ENCODE peak calls at places on chromosomes 16 and 17, in nine cellular contexts. One of them, this sample, is unnamed.

GRCh38 chr16:21622545-21622944 is 23.2 kb downstream of the METTL9 start:
- DNase-seq in GM23248: no peak
- DNase-seq in Calu3: no peak
- DNase-seq in hepatocyte: no peak
- DNase-seq in iPS DF 19.7: no peak
- DNase-seq in right cardiac atrium: no peak
- DNase-seq in PC-3: no peak
- DNase-seq in spleen: no peak
- DNase-seq in activated CD4-positive, alpha-beta T cell treated with anti-CD3 and anti-CD28 coated beads for 24 hours: no peak
- DNase-seq in this sample: no peak

GRCh38 chr17:54544239-54544638 is 356.4 kb upstream of the TOM1L1 start:
- DNase-seq in iPS DF 19.7: peak; percentile 40
- DNase-seq in activated CD4-positive, alpha-beta T cell treated with anti-CD3 and anti-CD28 coated beads for 24 hours: no peak
- DNase-seq in Calu3: no peak
- DNase-seq in spleen: no peak
- DNase-seq in right cardiac atrium: peak; percentile 62
- DNase-seq in GM23248: no peak
- DNase-seq in hepatocyte: peak; percentile 32
- DNase-seq in PC-3: no peak
- DNase-seq in this sample: no peak

GRCh38 chr17:77409282-77410161 is 268.8 kb downstream of the SEC14L1 start:
- DNase-seq in hepatocyte: no peak
- DNase-seq in PC-3: no peak
- DNase-seq in right cardiac atrium: peak; percentile 85
- DNase-seq in activated CD4-positive, alpha-beta T cell treated with anti-CD3 and anti-CD28 coated beads for 24 hours: no peak
- DNase-seq in spleen: no peak
- DNase-seq in iPS DF 19.7: no peak
- DNase-seq in GM23248: peak; percentile 68
- DNase-seq in Calu3: no peak
- DNase-seq in this sample: no peak

GRCh38 chr16:66606000-66606751 is 1.7 kb downstream of the CMTM3 start:
- DNase-seq in PC-3: no peak
- DNase-seq in iPS DF 19.7: no peak
- DNase-seq in GM23248: no peak
- DNase-seq in activated CD4-positive, alpha-beta T cell treated with anti-CD3 and anti-CD28 coated beads for 24 hours: no peak
- DNase-seq in right cardiac atrium: peak; percentile 46
- DNase-seq in spleen: peak; percentile 71
- DNase-seq in Calu3: no peak
- DNase-seq in hepatocyte: no peak
- DNase-seq in this sample: no peak

GRCh38 chr17:50129303-50129945 is 536 bp downstream of the SAMD14 start:
- DNase-seq in hepatocyte: peak; percentile 69
- DNase-seq in spleen: no peak
- DNase-seq in Calu3: peak; percentile 35
- DNase-seq in right cardiac atrium: peak; percentile 75
- DNase-seq in iPS DF 19.7: no peak
- DNase-seq in PC-3: no peak
- DNase-seq in activated CD4-positive, alpha-beta T cell treated with anti-CD3 and anti-CD28 coated beads for 24 hours: no peak
- DNase-seq in GM23248: peak; percentile 67
- DNase-seq in this sample: peak; percentile 88

GRCh38 chr16:3282103-3282746 is 1.1 kb upstream of the ZNF263 start:
- DNase-seq in activated CD4-positive, alpha-beta T cell treated with anti-CD3 and anti-CD28 coated beads for 24 hours: no peak
- DNase-seq in hepatocyte: no peak
- DNase-seq in GM23248: peak; percentile 85
- DNase-seq in right cardiac atrium: no peak
- DNase-seq in PC-3: peak; percentile 47
- DNase-seq in Calu3: peak; percentile 61
- DNase-seq in spleen: no peak
- DNase-seq in iPS DF 19.7: no peak
- DNase-seq in this sample: no peak

GRCh38 chr16:73113326-73113720 is 65.4 kb upstream of the ZFHX3 start:
- DNase-seq in hepatocyte: no peak
- DNase-seq in spleen: no peak
- DNase-seq in right cardiac atrium: no peak
- DNase-seq in PC-3: no peak
- DNase-seq in GM23248: peak; percentile 94
- DNase-seq in activated CD4-positive, alpha-beta T cell treated with anti-CD3 and anti-CD28 coated beads for 24 hours: no peak
- DNase-seq in iPS DF 19.7: no peak
- DNase-seq in Calu3: no peak
- DNase-seq in this sample: no peak

GRCh38 chr17:58630883-58631522 is 60.8 kb downstream of the TEX14 start:
- DNase-seq in right cardiac atrium: no peak
- DNase-seq in activated CD4-positive, alpha-beta T cell treated with anti-CD3 and anti-CD28 coated beads for 24 hours: peak; percentile 12
- DNase-seq in hepatocyte: peak; percentile 66
- DNase-seq in PC-3: no peak
- DNase-seq in spleen: no peak
- DNase-seq in iPS DF 19.7: peak; percentile 78
- DNase-seq in Calu3: peak; percentile 4
- DNase-seq in GM23248: peak; percentile 77
- DNase-seq in this sample: no peak

GRCh38 chr17:11944587-11944986 is 52.7 kb downstream of the ZNF18 start:
- DNase-seq in activated CD4-positive, alpha-beta T cell treated with anti-CD3 and anti-CD28 coated beads for 24 hours: no peak
- DNase-seq in spleen: no peak
- DNase-seq in Calu3: no peak
- DNase-seq in GM23248: peak; percentile 9
- DNase-seq in PC-3: peak; percentile 81
- DNase-seq in hepatocyte: no peak
- DNase-seq in iPS DF 19.7: no peak
- DNase-seq in right cardiac atrium: no peak
- DNase-seq in this sample: no peak

GRCh38 chr17:82699551-82699950 is 1.1 kb upstream of the RAB40B start:
- DNase-seq in iPS DF 19.7: no peak
- DNase-seq in right cardiac atrium: peak; percentile 27
- DNase-seq in hepatocyte: no peak
- DNase-seq in spleen: no peak
- DNase-seq in GM23248: no peak
- DNase-seq in activated CD4-positive, alpha-beta T cell treated with anti-CD3 and anti-CD28 coated beads for 24 hours: no peak
- DNase-seq in Calu3: no peak
- DNase-seq in PC-3: no peak
- DNase-seq in this sample: no peak